ENCODE peak calls at places on chromosomes 13 and 19, in five cellular contexts. One of them, this sample, is unnamed.

GRCh38 chr19:6800991-6801396 is 28.5 kb downstream of the VAV1 start:
- DNase-seq in lung: no peak
- DNase-seq in heart left ventricle: no peak
- DNase-seq in colonic mucosa: no peak
- DNase-seq in dorsolateral prefrontal cortex: no peak
- DNase-seq in this sample: peak

GRCh38 chr13:51644649-51645048 is 60.4 kb downstream of the WDFY2 start:
- DNase-seq in colonic mucosa: no peak
- DNase-seq in dorsolateral prefrontal cortex: no peak
- DNase-seq in lung: no peak
- DNase-seq in heart left ventricle: no peak
- DNase-seq in this sample: peak

GRCh38 chr19:13841339-13842293 is 35.3 kb upstream of the NANOS3 start:
- DNase-seq in dorsolateral prefrontal cortex: no peak
- DNase-seq in heart left ventricle: peak
- DNase-seq in colonic mucosa: peak
- DNase-seq in lung: peak
- DNase-seq in this sample: no peak

GRCh38 chr19:1847684-1848398 is 442 bp downstream of the REXO1 start:
- DNase-seq in heart left ventricle: no peak
- DNase-seq in dorsolateral prefrontal cortex: no peak
- DNase-seq in lung: no peak
- DNase-seq in colonic mucosa: peak
- DNase-seq in this sample: no peak

GRCh38 chr13:69912576-69913074 is 195.0 kb upstream of the ATXN8OS start:
- DNase-seq in heart left ventricle: no peak
- DNase-seq in lung: no peak
- DNase-seq in colonic mucosa: no peak
- DNase-seq in dorsolateral prefrontal cortex: no peak
- DNase-seq in this sample: no peak

GRCh38 chr19:33801411-33801810 is 4.7 kb downstream of the KCTD15 start:
- DNase-seq in dorsolateral prefrontal cortex: no peak
- DNase-seq in colonic mucosa: no peak
- DNase-seq in lung: no peak
- DNase-seq in heart left ventricle: no peak
- DNase-seq in this sample: no peak

GRCh38 chr13:50893211-50893852 is 16.3 kb upstream of the RNASEH2B start:
- DNase-seq in colonic mucosa: no peak
- DNase-seq in heart left ventricle: no peak
- DNase-seq in lung: no peak
- DNase-seq in dorsolateral prefrontal cortex: no peak
- DNase-seq in this sample: no peak

GRCh38 chr13:24670927-24671326 is 9.3 kb upstream of the ATP12A start:
- DNase-seq in dorsolateral prefrontal cortex: no peak
- DNase-seq in heart left ventricle: no peak
- DNase-seq in lung: no peak
- DNase-seq in colonic mucosa: peak
- DNase-seq in this sample: peak

GRCh38 chr19:18785179-18786124 is 5.7 kb downstream of the COMP start:
- DNase-seq in colonic mucosa: peak
- DNase-seq in heart left ventricle: peak
- DNase-seq in lung: peak
- DNase-seq in dorsolateral prefrontal cortex: no peak
- DNase-seq in this sample: peak

GRCh38 chr13:73844986-73845385 is 289.2 kb downstream of the KLF12 start:
- DNase-seq in dorsolateral prefrontal cortex: no peak
- DNase-seq in heart left ventricle: no peak
- DNase-seq in colonic mucosa: no peak
- DNase-seq in lung: no peak
- DNase-seq in this sample: no peak

GRCh38 chr13:101211261-101211660 is 205.0 kb downstream of the NALCN start:
- DNase-seq in colonic mucosa: no peak
- DNase-seq in heart left ventricle: no peak
- DNase-seq in lung: no peak
- DNase-seq in dorsolateral prefrontal cortex: no peak
- DNase-seq in this sample: peak

GRCh38 chr19:3607398-3608078 is 863 bp upstream of the TBXA2R start:
- DNase-seq in dorsolateral prefrontal cortex: no peak
- DNase-seq in colonic mucosa: peak
- DNase-seq in lung: no peak
- DNase-seq in heart left ventricle: peak
- DNase-seq in this sample: no peak

GRCh38 chr13:46165485-46166220 is 16.3 kb downstream of the LCP1 start:
- DNase-seq in colonic mucosa: no peak
- DNase-seq in dorsolateral prefrontal cortex: no peak
- DNase-seq in heart left ventricle: no peak
- DNase-seq in lung: no peak
- DNase-seq in this sample: no peak

GRCh38 chr19:2491130-2491801 is 15.3 kb downstream of the GADD45B start:
- DNase-seq in heart left ventricle: no peak
- DNase-seq in colonic mucosa: peak
- DNase-seq in lung: peak
- DNase-seq in dorsolateral prefrontal cortex: no peak
- DNase-seq in this sample: peak

GRCh38 chr19:17555929-17556813 is 722 bp downstream of the COLGALT1 start:
- DNase-seq in heart left ventricle: peak
- DNase-seq in colonic mucosa: peak
- DNase-seq in lung: peak
- DNase-seq in dorsolateral prefrontal cortex: peak
- DNase-seq in this sample: no peak

GRCh38 chr13:49594576-49594975 is 9.2 kb upstream of the RCBTB1 start:
- DNase-seq in heart left ventricle: no peak
- DNase-seq in colonic mucosa: no peak
- DNase-seq in lung: no peak
- DNase-seq in dorsolateral prefrontal cortex: no peak
- DNase-seq in this sample: no peak

GRCh38 chr19:30999726-31000125 is 349.5 kb downstream of the TSHZ3 start:
- DNase-seq in heart left ventricle: no peak
- DNase-seq in lung: no peak
- DNase-seq in dorsolateral prefrontal cortex: no peak
- DNase-seq in colonic mucosa: no peak
- DNase-seq in this sample: no peak

GRCh38 chr19:19096641-19097627 is 33.1 kb downstream of the SLC25A42 start:
- DNase-seq in lung: no peak
- DNase-seq in heart left ventricle: no peak
- DNase-seq in dorsolateral prefrontal cortex: no peak
- DNase-seq in colonic mucosa: peak
- DNase-seq in this sample: no peak

GRCh38 chr13:87128006-87128405 is 543.2 kb upstream of the SLITRK5 start:
- DNase-seq in colonic mucosa: no peak
- DNase-seq in dorsolateral prefrontal cortex: no peak
- DNase-seq in heart left ventricle: no peak
- DNase-seq in lung: no peak
- DNase-seq in this sample: no peak

GRCh38 chr19:623175-623916 is 10.0 kb downstream of the POLRMT start:
- DNase-seq in colonic mucosa: no peak
- DNase-seq in heart left ventricle: no peak
- DNase-seq in dorsolateral prefrontal cortex: no peak
- DNase-seq in lung: no peak
- DNase-seq in this sample: no peak

GRCh38 chr13:20616059-20616797 is 49.3 kb downstream of the IFT88 start:
- DNase-seq in heart left ventricle: no peak
- DNase-seq in lung: no peak
- DNase-seq in dorsolateral prefrontal cortex: no peak
- DNase-seq in colonic mucosa: no peak
- DNase-seq in this sample: peak

GRCh38 chr13:50613356-50613831 is 230.1 kb downstream of the DLEU7 start:
- DNase-seq in heart left ventricle: no peak
- DNase-seq in colonic mucosa: no peak
- DNase-seq in dorsolateral prefrontal cortex: no peak
- DNase-seq in lung: no peak
- DNase-seq in this sample: no peak

GRCh38 chr13:95319551-95320274 is 18.5 kb upstream of the ABCC4 start:
- DNase-seq in lung: no peak
- DNase-seq in colonic mucosa: no peak
- DNase-seq in heart left ventricle: no peak
- DNase-seq in dorsolateral prefrontal cortex: no peak
- DNase-seq in this sample: no peak

GRCh38 chr13:95317037-95317989 is 16.1 kb upstream of the ABCC4 start:
- DNase-seq in colonic mucosa: no peak
- DNase-seq in lung: no peak
- DNase-seq in dorsolateral prefrontal cortex: no peak
- DNase-seq in heart left ventricle: no peak
- DNase-seq in this sample: no peak

DNA sequence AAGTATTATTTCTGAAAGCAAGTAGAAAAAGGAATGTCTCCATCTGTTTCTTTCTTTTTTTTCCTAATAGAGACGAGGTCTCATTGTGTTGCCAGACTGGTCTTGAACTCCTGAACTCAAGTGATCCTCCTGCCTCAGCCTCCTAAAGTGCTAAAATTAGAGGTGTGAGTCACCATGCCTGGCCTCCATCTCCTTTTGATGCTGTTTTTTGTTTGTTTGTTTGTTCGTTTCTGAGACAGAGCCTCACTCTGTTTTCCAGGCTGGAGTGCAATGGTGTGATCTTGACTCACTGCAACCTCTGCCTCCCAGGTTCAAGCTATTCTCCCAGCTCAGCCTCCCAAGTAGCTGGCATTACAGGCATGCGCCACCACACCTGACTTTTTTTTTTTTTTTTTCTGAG is 14.5 kb upstream of the ABCC4 start:
- DNase-seq in heart left ventricle: no peak
- DNase-seq in colonic mucosa: no peak
- DNase-seq in dorsolateral prefrontal cortex: no peak
- DNase-seq in lung: no peak
- DNase-seq in this sample: no peak
- H3K27ac ChIP-seq in heart left ventricle: no peak
- H3K27ac ChIP-seq in colonic mucosa: no peak
- H3K27ac ChIP-seq in dorsolateral prefrontal cortex: no peak
- H3K27ac ChIP-seq in lung: no peak
- H3K27ac ChIP-seq in this sample: no peak

DNA sequence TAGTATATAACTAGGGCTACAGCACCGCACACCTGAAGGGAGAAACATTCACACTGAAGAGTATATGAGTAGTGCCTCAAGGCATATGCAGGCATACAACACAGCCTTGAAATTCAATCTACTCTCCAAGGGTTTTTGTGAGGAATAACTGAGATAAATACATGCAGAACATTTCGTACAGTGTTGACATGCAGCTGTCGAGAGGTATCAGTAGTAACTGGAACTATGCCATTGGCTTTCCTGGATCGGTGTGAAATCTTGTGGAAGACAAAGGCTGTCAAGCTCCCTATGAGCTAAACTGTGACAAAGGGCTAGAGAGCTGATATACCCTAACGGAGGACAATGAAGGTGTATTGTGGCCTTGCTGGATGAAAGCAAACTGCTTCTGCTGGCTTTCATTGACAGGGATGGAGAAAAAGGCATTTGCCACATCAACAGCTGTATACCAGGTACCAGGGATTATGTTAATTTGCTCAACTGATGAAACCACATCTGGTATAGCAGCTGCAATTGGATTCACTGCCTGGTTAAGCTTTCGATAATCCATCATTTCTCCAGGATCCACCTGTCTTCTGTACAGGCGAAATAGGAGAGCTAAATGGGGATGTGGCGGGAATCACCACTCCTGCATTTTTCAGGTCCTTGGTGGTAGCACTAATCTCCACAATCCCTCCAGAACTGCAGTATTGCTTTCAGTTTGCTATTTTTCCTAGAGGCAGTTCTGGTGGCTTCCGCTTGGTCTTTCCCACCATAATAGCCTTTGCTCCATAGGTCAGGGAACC is 16.2 kb downstream of the MTRF1 start:
- DNase-seq in dorsolateral prefrontal cortex: no peak
- DNase-seq in colonic mucosa: no peak
- DNase-seq in heart left ventricle: no peak
- DNase-seq in lung: no peak
- DNase-seq in this sample: no peak
- TF ChIP-seq CTCF in dorsolateral prefrontal cortex: no peak
- TF ChIP-seq CTCF in colonic mucosa: no peak
- TF ChIP-seq CTCF in heart left ventricle: no peak
- TF ChIP-seq CTCF in lung: no peak
- TF ChIP-seq CTCF in this sample: no peak

GRCh38 chr19:44719262-44719701 is 20.3 kb downstream of the CEACAM16 start:
- DNase-seq in dorsolateral prefrontal cortex: no peak
- DNase-seq in colonic mucosa: peak
- DNase-seq in lung: no peak
- DNase-seq in heart left ventricle: no peak
- DNase-seq in this sample: no peak
- H3K27ac ChIP-seq in dorsolateral prefrontal cortex: no peak
- H3K27ac ChIP-seq in colonic mucosa: peak
- H3K27ac ChIP-seq in lung: no peak
- H3K27ac ChIP-seq in heart left ventricle: peak
- H3K27ac ChIP-seq in this sample: peak

DNA sequence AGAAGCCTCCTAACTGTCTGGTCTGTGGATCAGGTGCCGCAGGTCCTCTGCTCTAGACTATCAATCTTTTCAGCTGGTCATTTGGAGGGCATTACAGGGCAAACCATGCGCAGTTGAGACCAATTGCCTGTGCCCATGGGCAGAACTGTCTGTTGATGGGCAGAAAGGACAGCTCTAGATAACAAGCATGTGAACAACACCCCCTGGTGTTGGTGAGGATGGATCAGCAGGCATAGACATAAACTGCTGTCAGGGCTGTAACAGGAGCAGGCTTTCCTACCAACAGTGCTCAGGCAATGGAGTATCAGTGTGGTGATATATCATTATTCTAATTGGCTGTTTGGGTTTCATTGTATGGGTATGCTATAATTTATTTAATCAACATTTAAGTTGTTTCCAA is 104.7 kb upstream of the KL start:
- DNase-seq in dorsolateral prefrontal cortex: no peak
- DNase-seq in lung: no peak
- DNase-seq in colonic mucosa: no peak
- DNase-seq in heart left ventricle: peak
- DNase-seq in this sample: peak
- TF ChIP-seq CTCF in dorsolateral prefrontal cortex: no peak
- TF ChIP-seq CTCF in lung: peak
- TF ChIP-seq CTCF in colonic mucosa: peak
- TF ChIP-seq CTCF in heart left ventricle: peak
- TF ChIP-seq CTCF in this sample: no peak

GRCh38 chr13:36282818-36283432 is 14.7 kb downstream of the CCDC169 start:
- DNase-seq in dorsolateral prefrontal cortex: no peak
- DNase-seq in colonic mucosa: no peak
- DNase-seq in lung: no peak
- DNase-seq in heart left ventricle: no peak
- DNase-seq in this sample: peak
- H3K27ac ChIP-seq in dorsolateral prefrontal cortex: no peak
- H3K27ac ChIP-seq in colonic mucosa: no peak
- H3K27ac ChIP-seq in lung: no peak
- H3K27ac ChIP-seq in heart left ventricle: no peak
- H3K27ac ChIP-seq in this sample: no peak